ENCODE peak calls at places on chromosomes 7 and 10, in four cellular contexts. K is HepG2, L is K562, Z is HEK293T. Y is an unnamed sample.

GRCh38 chr10:78025685-78026364 is 3.5 kb downstream of the POLR3A start:
- DNase-seq in K (no peak), Z (no peak), L (no peak), Y (no peak)

GRCh38 chr10:110574420-110574819 is 6.9 kb downstream of the SMC3 start:
- DNase-seq in Z (no peak), L (no peak), K (no peak), Y (no peak)

GRCh38 chr7:133534816-133535215 is 281.9 kb downstream of the EXOC4 start:
- DNase-seq in K (no peak), L (no peak), Z (no peak), Y (no peak)

GRCh38 chr10:12194752-12195271 is 879 bp downstream of the NUDT5 start:
- DNase-seq in Z (no peak), K (no peak), L (peak; percentile 55), Y (peak; percentile 13)

GRCh38 chr10:24351883-24352778 is 143.2 kb downstream of the KIAA1217 start:
- DNase-seq in L (no peak), Z (no peak), K (no peak), Y (no peak)

GRCh38 chr10:110973400-110973799 is 54.0 kb downstream of the SHOC2 start:
- DNase-seq in K (no peak), L (no peak), Z (no peak), Y (no peak)

GRCh38 chr7:55129409-55130078 is 110.7 kb downstream of the EGFR start:
- DNase-seq in Z (no peak), L (no peak), K (no peak), Y (no peak)

GRCh38 chr10:75662715-75663114 is 231.3 kb downstream of the LRMDA start:
- DNase-seq in Z (no peak), K (no peak), L (no peak), Y (no peak)

GRCh38 chr10:112224933-112225529 is 41.5 kb upstream of the GPAM start:
- DNase-seq in K (no peak), L (no peak), Z (no peak), Y (no peak)

GRCh38 chr7:92043637-92044036 is 90.6 kb downstream of the CYP51A1 start:
- DNase-seq in K (no peak), L (peak; percentile 38), Z (no peak), Y (no peak)

GRCh38 chr7:92043098-92043497 is 91.2 kb downstream of the CYP51A1 start:
- DNase-seq in K (no peak), Z (no peak), L (no peak), Y (no peak)

GRCh38 chr7:92042056-92042737 is 92.1 kb downstream of the CYP51A1 start:
- DNase-seq in K (peak; percentile 96), L (no peak), Z (no peak), Y (no peak)

GRCh38 chr7:92044148-92044547 is 90.1 kb downstream of the CYP51A1 start:
- DNase-seq in Z (no peak), L (no peak), K (no peak), Y (no peak)

DNA sequence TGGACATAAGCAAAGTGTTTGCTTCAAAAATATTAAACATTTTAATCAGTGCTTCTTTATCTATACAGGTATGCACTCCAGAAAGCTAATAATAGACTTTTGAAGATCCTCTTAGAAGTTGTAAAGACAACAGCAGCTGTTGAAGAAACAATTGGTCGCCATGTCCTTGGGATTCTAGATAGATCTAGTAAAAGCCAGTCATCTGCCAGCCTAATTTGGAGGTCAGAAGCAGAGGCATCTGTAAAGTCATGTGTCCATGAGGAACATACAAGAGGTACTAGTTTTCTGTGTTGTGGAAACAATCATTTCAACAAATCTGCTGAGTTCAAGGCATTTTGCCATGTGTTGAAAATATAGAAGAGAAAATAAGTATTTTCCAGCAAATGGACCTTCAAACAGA is 89.3 kb downstream of the CYP51A1 start:
- DNase-seq in K (no peak), Z (no peak), L (no peak), Y (no peak)
- TF ChIP-seq ELF4 in K (no peak), Z (no peak), L (no peak), Y (no peak)

DNA sequence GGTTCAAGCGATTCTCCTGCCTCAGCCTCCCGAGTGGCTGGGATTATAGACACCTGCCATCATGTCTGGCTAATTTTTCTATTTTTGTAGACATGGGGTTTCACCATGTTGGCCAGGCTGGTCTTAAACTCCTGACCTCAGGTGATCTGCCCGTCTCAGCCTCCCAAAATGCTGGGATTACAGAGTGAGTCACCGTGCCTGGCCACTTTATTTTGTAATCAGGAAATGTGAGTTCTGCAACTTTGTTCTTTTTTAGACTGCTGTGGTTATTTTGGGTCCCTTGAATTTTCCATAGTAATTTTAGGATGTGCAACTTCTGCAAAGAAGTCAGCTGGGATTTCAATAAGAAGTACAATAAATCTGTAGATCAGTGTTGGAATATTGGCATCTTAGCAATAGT is 96.8 kb downstream of the CYTH3 start:
- DNase-seq in L (no peak), K (no peak), Z (no peak), Y (no peak)
- TF ChIP-seq ELF4 in L (no peak), K (no peak), Z (no peak), Y (no peak)

GRCh38 chr10:69338547-69339450 is 60.5 kb downstream of the HK1 start:
- DNase-seq in K (no peak), L (no peak), Z (no peak), Y (no peak)
- TF ChIP-seq ELF4 in K (no peak), L (peak; percentile 85), Z (no peak), Y (no peak)

DNA sequence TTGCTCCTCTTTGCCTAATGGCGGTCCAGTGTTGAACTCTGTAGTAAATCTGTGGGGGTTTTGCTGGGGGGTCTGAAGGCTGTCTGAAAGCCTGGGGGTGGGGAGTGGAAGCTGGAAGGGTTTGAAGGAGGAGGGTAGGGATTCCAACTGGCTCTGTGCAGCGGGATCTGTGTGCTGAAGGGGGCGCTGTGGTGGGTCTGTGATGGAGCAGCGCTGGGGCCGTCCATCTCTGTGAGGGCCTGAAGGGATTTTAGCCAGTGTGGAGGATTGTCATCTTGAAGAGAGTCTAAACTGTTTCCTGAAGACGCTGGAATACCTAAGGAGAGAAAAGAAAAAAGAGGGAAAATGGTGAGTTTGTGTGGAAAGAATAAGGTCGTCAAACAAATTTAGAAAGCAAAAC is 129.2 kb downstream of the STRA8 start:
- DNase-seq in K (no peak), L (peak; percentile 11), Z (peak; percentile 32), Y (peak; percentile 52)
- TF ChIP-seq ELF4 in K (no peak), L (no peak), Z (no peak), Y (no peak)

GRCh38 chr10:101567165-101568006 is 20.7 kb downstream of the POLL start:
- DNase-seq in Z (no peak), L (no peak), K (no peak), Y (no peak)
- TF ChIP-seq ELF4 in Z (no peak), L (no peak), K (no peak), Y (no peak)

DNA sequence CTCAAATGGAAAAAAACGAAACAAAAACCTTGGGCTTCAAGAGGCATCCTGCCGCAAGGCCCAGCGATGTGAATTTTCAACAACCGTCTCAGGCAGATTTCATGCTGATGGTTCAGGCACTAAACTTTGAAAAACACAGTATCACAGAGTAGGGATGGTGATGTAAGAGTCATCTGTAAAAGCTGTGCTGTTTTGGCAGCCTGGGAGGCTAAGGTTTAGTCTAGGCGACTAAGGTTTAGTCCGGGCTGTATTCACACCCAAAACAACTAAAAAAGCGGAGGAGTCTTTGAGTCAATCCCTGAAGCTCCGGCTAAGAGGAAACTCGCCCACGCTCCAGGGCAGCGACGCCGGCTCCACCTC is 406 bp upstream of the MINPP1 start:
- DNase-seq in L (no peak), K (peak; percentile 12), Z (no peak), Y (no peak)
- TF ChIP-seq ELF4 in L (no peak), K (no peak), Z (no peak), Y (no peak)

Y was measured in WTC11.